ENCODE peak calls at places on chromosomes 4 and X, in ten cellular contexts. L is tibial artery; R is naive thymus-derived CD4-positive, alpha-beta T cell; X is CD8-positive, alpha-beta memory T cell; G is testis; T is left ventricle myocardium inferior; O is tibial nerve; D is substantia nigra; B is adrenal gland; Y is caudate nucleus. V is an unnamed sample.

GRCh38 chr4:83731609-83732008 is 195.7 kb downstream of the GPAT3 start:
- DNase-seq in L (no peak), R (no peak), X (no peak), G (no peak), T (no peak), O (no peak), D (no peak), B (no peak), Y (no peak), V (no peak)

GRCh38 chr4:177964061-177964460 is 521.8 kb upstream of the AGA start:
- DNase-seq in L (no peak), R (no peak), X (no peak), G (no peak), T (no peak), O (no peak), D (no peak), B (no peak), Y (no peak), V (no peak)

GRCh38 chr4:74934016-74934821 is 1.3 kb downstream of the PARM1 start:
- DNase-seq in L (peak; percentile 33), R (no peak), X (no peak), G (peak; percentile 67), T (peak; percentile 21), O (no peak), D (no peak), B (peak; percentile 26), Y (peak; percentile 18), V (peak; percentile 76)

GRCh38 chrX:128992107-128992971 is 531.0 kb downstream of the SMARCA1 start:
- DNase-seq in L (no peak), R (no peak), X (no peak), G (no peak), T (no peak), O (no peak), D (no peak), B (no peak), Y (no peak), V (no peak)

GRCh38 chrX:10754445-10754844 is 134.1 kb upstream of the MID1 start:
- DNase-seq in L (no peak), R (no peak), X (no peak), G (no peak), T (no peak), O (no peak), D (no peak), B (no peak), Y (no peak), V (no peak)

GRCh38 chr4:2256156-2256731 is 5.7 kb downstream of the MXD4 start:
- DNase-seq in L (peak; percentile 50), R (no peak), X (no peak), G (peak; percentile 72), T (peak; percentile 60), O (peak; percentile 21), D (no peak), B (peak; percentile 50), Y (no peak), V (peak; percentile 77)

GRCh38 chrX:108270739-108271396 is 167.4 kb downstream of the COL4A6 start:
- DNase-seq in L (no peak), R (no peak), X (no peak), G (no peak), T (no peak), O (no peak), D (no peak), B (no peak), Y (no peak), V (no peak)

GRCh38 chrX:153530411-153531145 is 13.1 kb downstream of the ATP2B3 start:
- DNase-seq in L (no peak), R (no peak), X (no peak), G (no peak), T (no peak), O (no peak), D (no peak), B (no peak), Y (no peak), V (no peak)

GRCh38 chr4:26780524-26780923 is 80.1 kb upstream of the STIM2 start:
- DNase-seq in L (no peak), R (no peak), X (no peak), G (no peak), T (no peak), O (no peak), D (no peak), B (no peak), Y (no peak), V (no peak)

GRCh38 chr4:32025840-32026459 is 1305.8 kb downstream of the PCDH7 start:
- DNase-seq in L (no peak), R (no peak), X (no peak), G (no peak), T (no peak), O (no peak), D (no peak), B (no peak), Y (no peak), V (no peak)

GRCh38 chr4:85790582-85790981 is 315.6 kb downstream of the ARHGAP24 start:
- DNase-seq in L (no peak), R (no peak), X (no peak), G (no peak), T (no peak), O (no peak), D (no peak), B (no peak), Y (no peak), V (no peak)

GRCh38 chr4:2849267-2850140 is 5.9 kb downstream of the ADD1 start:
- DNase-seq in L (no peak), R (no peak), X (no peak), G (no peak), T (no peak), O (no peak), D (no peak), B (no peak), Y (no peak), V (no peak)

GRCh38 chr4:48058620-48059530 is 42.3 kb downstream of the NIPAL1 start:
- DNase-seq in L (no peak), R (no peak), X (no peak), G (no peak), T (no peak), O (no peak), D (no peak), B (no peak), Y (no peak), V (no peak)
- H3K27ac ChIP-seq in L (no peak overlapping the region), R (no peak overlapping the region), X (no peak overlapping the region), G (no peak overlapping the region), T (no peak overlapping the region), O (no peak overlapping the region), D (no peak overlapping the region), B (no peak overlapping the region), Y (no peak overlapping the region), V (no peak overlapping the region)

GRCh38 chrX:76427560-76428242 is at the start of gene MAGEE1:
- DNase-seq in L (peak; percentile 66), R (peak; percentile 75), X (peak; percentile 70), G (peak; percentile 75), T (peak; percentile 74), O (peak; percentile 63), D (peak; percentile 29), B (peak; percentile 77), Y (peak; percentile 44), V (peak; percentile 83)
- H3K27ac ChIP-seq in L (peak within 1 kb of the TSS; percentile 74), R (peak within 1 kb of the TSS; percentile 89), X (peak within 1 kb of the TSS; percentile 59), G (no peak within 1 kb of the TSS), T (peak within 1 kb of the TSS; percentile 50), O (no peak within 1 kb of the TSS), D (peak within 1 kb of the TSS; percentile 53), B (no peak within 1 kb of the TSS), Y (peak within 1 kb of the TSS; percentile 83), V (no peak within 1 kb of the TSS)

GRCh38 chrX:145609951-145610511 is 207.6 kb upstream of the SLITRK2 start:
- DNase-seq in L (no peak), R (no peak), X (no peak), G (no peak), T (no peak), O (no peak), D (no peak), B (no peak), Y (no peak), V (no peak)
- H3K27ac ChIP-seq in L (no peak overlapping the region), R (no peak overlapping the region), X (no peak overlapping the region), G (no peak overlapping the region), T (no peak overlapping the region), O (no peak overlapping the region), D (no peak overlapping the region), B (no peak overlapping the region), Y (no peak overlapping the region), V (no peak overlapping the region)

DNA sequence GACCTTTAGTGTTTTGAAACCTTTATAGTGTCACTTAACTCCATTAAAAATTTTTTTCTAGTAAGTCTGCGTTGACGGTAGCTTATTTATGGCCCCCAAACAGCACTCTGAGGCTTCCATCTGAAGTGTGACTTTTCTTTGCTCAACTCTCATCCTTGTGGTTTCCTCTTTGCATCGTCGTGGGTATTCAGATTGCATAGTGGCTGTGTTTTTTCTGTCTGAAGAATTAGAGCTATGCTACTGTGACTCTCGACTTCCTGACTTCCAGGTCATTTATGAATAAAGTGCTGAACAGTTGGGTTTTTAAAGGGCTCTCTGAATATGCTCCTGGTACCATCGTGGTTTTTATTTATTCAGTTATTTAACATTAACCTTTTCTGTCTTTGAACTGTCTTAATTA is 44.9 kb downstream of the JADE1 start:
- DNase-seq in L (no peak), R (no peak), X (no peak), G (no peak), T (no peak), O (no peak), D (no peak), B (no peak), Y (no peak), V (no peak)
- H3K27ac ChIP-seq in L (no peak overlapping the region), R (peak overlapping the region; percentile 27), X (peak overlapping the region; percentile 11), G (peak overlapping the region; percentile 63), T (no peak overlapping the region), O (no peak overlapping the region), D (no peak overlapping the region), B (no peak overlapping the region), Y (no peak overlapping the region), V (peak overlapping the region; percentile 58)